ENCODE peak calls at places on chromosomes 3 and 15, in six cellular contexts. One of them, this sample, is unnamed.

GRCh38 chr3:38574411-38575278 is 74.8 kb downstream of the SCN5A start:
- DNase-seq in fibroblast of villous mesenchyme: no peak
- DNase-seq in GM06990: no peak
- DNase-seq in endothelial cell: no peak
- DNase-seq in HFFc6: peak; percentile 3
- DNase-seq in fibroblast of mammary gland: peak; percentile 14
- DNase-seq in this sample: no peak

GRCh38 chr15:40282144-40282869 is 557 bp downstream of the ANKRD63 start:
- DNase-seq in HFFc6: no peak
- DNase-seq in GM06990: peak; percentile 63
- DNase-seq in fibroblast of villous mesenchyme: peak; percentile 20
- DNase-seq in endothelial cell: peak; percentile 51
- DNase-seq in fibroblast of mammary gland: no peak
- DNase-seq in this sample: peak; percentile 84

GRCh38 chr15:31303434-31304073 is 23.1 kb upstream of the KLF13 start:
- DNase-seq in HFFc6: no peak
- DNase-seq in fibroblast of villous mesenchyme: peak; percentile 7
- DNase-seq in endothelial cell: no peak
- DNase-seq in fibroblast of mammary gland: peak; percentile 21
- DNase-seq in GM06990: no peak
- DNase-seq in this sample: peak; percentile 67

GRCh38 chr15:74709011-74709410 is 13.2 kb upstream of the EDC3 start:
- DNase-seq in GM06990: no peak
- DNase-seq in fibroblast of villous mesenchyme: peak; percentile 63
- DNase-seq in HFFc6: no peak
- DNase-seq in endothelial cell: no peak
- DNase-seq in fibroblast of mammary gland: peak; percentile 61
- DNase-seq in this sample: no peak

GRCh38 chr15:40844543-40844981 is 714 bp downstream of the SPINT1 start:
- DNase-seq in HFFc6: no peak
- DNase-seq in fibroblast of villous mesenchyme: no peak
- DNase-seq in endothelial cell: peak; percentile 32
- DNase-seq in GM06990: peak; percentile 68
- DNase-seq in fibroblast of mammary gland: no peak
- DNase-seq in this sample: peak; percentile 66

GRCh38 chr3:39000008-39000450 is 51.7 kb downstream of the SCN11A start:
- DNase-seq in fibroblast of villous mesenchyme: peak; percentile 77
- DNase-seq in HFFc6: peak; percentile 74
- DNase-seq in endothelial cell: no peak
- DNase-seq in GM06990: peak; percentile 22
- DNase-seq in fibroblast of mammary gland: peak; percentile 78
- DNase-seq in this sample: peak; percentile 66

GRCh38 chr3:81550415-81550814 is 211.0 kb downstream of the GBE1 start:
- DNase-seq in HFFc6: peak; percentile 3
- DNase-seq in fibroblast of villous mesenchyme: no peak
- DNase-seq in GM06990: no peak
- DNase-seq in endothelial cell: no peak
- DNase-seq in fibroblast of mammary gland: peak; percentile 74
- DNase-seq in this sample: no peak

GRCh38 chr3:110774496-110775265 is 296.9 kb upstream of the NECTIN3 start:
- DNase-seq in fibroblast of mammary gland: no peak
- DNase-seq in HFFc6: no peak
- DNase-seq in endothelial cell: no peak
- DNase-seq in GM06990: no peak
- DNase-seq in fibroblast of villous mesenchyme: peak; percentile 61
- DNase-seq in this sample: no peak

GRCh38 chr3:184688251-184688851 is 23.5 kb downstream of the MAGEF1 start:
- DNase-seq in fibroblast of villous mesenchyme: peak; percentile 90
- DNase-seq in GM06990: no peak
- DNase-seq in endothelial cell: no peak
- DNase-seq in HFFc6: peak; percentile 83
- DNase-seq in fibroblast of mammary gland: peak; percentile 84
- DNase-seq in this sample: no peak

GRCh38 chr15:68347392-68347791 is 69.8 kb downstream of the FEM1B start:
- DNase-seq in endothelial cell: no peak
- DNase-seq in fibroblast of mammary gland: no peak
- DNase-seq in HFFc6: no peak
- DNase-seq in fibroblast of villous mesenchyme: peak; percentile 49
- DNase-seq in GM06990: no peak
- DNase-seq in this sample: no peak

GRCh38 chr3:153621988-153622387 is 460.0 kb downstream of the RAP2B start:
- DNase-seq in GM06990: peak; percentile 67
- DNase-seq in endothelial cell: no peak
- DNase-seq in fibroblast of mammary gland: no peak
- DNase-seq in HFFc6: no peak
- DNase-seq in fibroblast of villous mesenchyme: no peak
- DNase-seq in this sample: peak; percentile 15

GRCh38 chr3:148790841-148791240 is 36.8 kb upstream of the CPB1 start:
- DNase-seq in fibroblast of villous mesenchyme: peak; percentile 7
- DNase-seq in fibroblast of mammary gland: peak; percentile 46
- DNase-seq in HFFc6: no peak
- DNase-seq in endothelial cell: no peak
- DNase-seq in GM06990: no peak
- DNase-seq in this sample: no peak

GRCh38 chr3:100316656-100317069 is 17.9 kb upstream of the NIT2 start:
- DNase-seq in fibroblast of villous mesenchyme: peak; percentile 83
- DNase-seq in HFFc6: peak; percentile 52
- DNase-seq in fibroblast of mammary gland: peak; percentile 77
- DNase-seq in GM06990: peak; percentile 19
- DNase-seq in endothelial cell: peak; percentile 25
- DNase-seq in this sample: peak; percentile 35

GRCh38 chr15:101107625-101108457 is 144.0 kb downstream of the CHSY1 start:
- DNase-seq in endothelial cell: no peak
- DNase-seq in fibroblast of mammary gland: no peak
- DNase-seq in fibroblast of villous mesenchyme: no peak
- DNase-seq in GM06990: no peak
- DNase-seq in HFFc6: no peak
- DNase-seq in this sample: no peak

GRCh38 chr15:90062729-90063684 is 39.3 kb downstream of the IDH2 start:
- DNase-seq in endothelial cell: no peak
- DNase-seq in fibroblast of villous mesenchyme: no peak
- DNase-seq in fibroblast of mammary gland: no peak
- DNase-seq in GM06990: no peak
- DNase-seq in HFFc6: no peak
- DNase-seq in this sample: no peak

GRCh38 chr3:129122697-129123055 is 1.1 kb upstream of the RAB43 start:
- DNase-seq in GM06990: no peak
- DNase-seq in fibroblast of villous mesenchyme: peak; percentile 33
- DNase-seq in fibroblast of mammary gland: no peak
- DNase-seq in HFFc6: no peak
- DNase-seq in endothelial cell: peak; percentile 24
- DNase-seq in this sample: no peak

GRCh38 chr3:50251220-50251619 is 15.2 kb downstream of the GNAI2 start:
- DNase-seq in GM06990: no peak
- DNase-seq in fibroblast of mammary gland: peak; percentile 98
- DNase-seq in endothelial cell: no peak
- DNase-seq in fibroblast of villous mesenchyme: peak; percentile 71
- DNase-seq in HFFc6: peak; percentile 97
- DNase-seq in this sample: no peak

GRCh38 chr3:169563775-169564059 is 99.8 kb downstream of the MECOM start:
- DNase-seq in HFFc6: no peak
- DNase-seq in fibroblast of villous mesenchyme: no peak
- DNase-seq in fibroblast of mammary gland: no peak
- DNase-seq in GM06990: no peak
- DNase-seq in endothelial cell: no peak
- DNase-seq in this sample: no peak

GRCh38 chr3:169562988-169563774 is 100.3 kb downstream of the MECOM start:
- DNase-seq in fibroblast of villous mesenchyme: no peak
- DNase-seq in GM06990: no peak
- DNase-seq in HFFc6: no peak
- DNase-seq in endothelial cell: no peak
- DNase-seq in fibroblast of mammary gland: no peak
- DNase-seq in this sample: no peak

GRCh38 chr3:169564883-169565282 is 98.6 kb downstream of the MECOM start:
- DNase-seq in GM06990: no peak
- DNase-seq in HFFc6: no peak
- DNase-seq in fibroblast of villous mesenchyme: no peak
- DNase-seq in endothelial cell: no peak
- DNase-seq in fibroblast of mammary gland: no peak
- DNase-seq in this sample: no peak
- TF ChIP-seq CTCF in GM06990: peak; percentile 28
- TF ChIP-seq CTCF in HFFc6: no peak
- TF ChIP-seq CTCF in fibroblast of villous mesenchyme: no peak
- TF ChIP-seq CTCF in endothelial cell: no peak
- TF ChIP-seq CTCF in fibroblast of mammary gland: no peak
- TF ChIP-seq CTCF in this sample: peak; percentile 6

DNA sequence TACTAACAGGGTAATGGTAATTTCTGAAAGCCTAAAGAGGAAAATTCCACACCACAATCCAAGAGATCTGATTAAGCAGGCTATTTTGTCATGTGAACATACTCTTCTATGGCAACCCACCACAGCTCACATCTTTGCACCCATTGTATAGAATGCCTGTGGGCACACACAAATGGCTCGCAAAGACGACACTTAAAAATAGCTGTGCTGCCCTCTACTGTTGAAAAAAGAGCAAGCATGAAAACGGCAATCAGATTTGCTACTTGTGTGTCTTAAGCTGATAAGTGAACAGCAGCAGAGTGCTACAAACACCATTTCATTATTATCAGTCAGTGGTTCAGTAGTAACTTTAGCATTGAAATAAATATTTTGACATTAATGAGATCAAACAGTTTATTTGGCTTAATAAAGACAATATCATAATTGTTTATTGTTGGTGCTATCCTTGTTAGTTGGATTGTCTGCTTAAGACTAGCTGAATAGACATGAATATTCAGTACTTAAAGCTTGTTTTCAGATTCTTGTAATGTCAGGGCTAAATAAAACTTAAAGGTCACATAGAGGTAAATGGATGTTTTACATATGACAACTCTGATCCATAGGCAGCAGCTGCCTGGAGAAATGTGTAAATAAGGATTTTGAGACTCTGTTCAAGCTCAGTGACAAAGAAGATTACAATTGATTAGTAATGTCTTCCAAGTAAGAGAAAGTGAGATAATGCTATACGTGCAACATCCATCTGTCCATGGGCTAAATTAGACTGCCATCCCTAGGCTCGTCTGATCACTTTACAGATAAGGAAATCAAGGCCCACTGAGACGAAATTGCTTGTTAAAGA is 199.1 kb downstream of the LRRN1 start:
- DNase-seq in endothelial cell: peak; percentile 27
- DNase-seq in fibroblast of mammary gland: peak; percentile 5
- DNase-seq in HFFc6: no peak
- DNase-seq in fibroblast of villous mesenchyme: peak; percentile 1
- DNase-seq in GM06990: peak; percentile 19
- DNase-seq in this sample: peak; percentile 20
- TF ChIP-seq CTCF in endothelial cell: peak; percentile 61
- TF ChIP-seq CTCF in fibroblast of mammary gland: no peak
- TF ChIP-seq CTCF in HFFc6: peak; percentile 65
- TF ChIP-seq CTCF in fibroblast of villous mesenchyme: peak; percentile 13
- TF ChIP-seq CTCF in GM06990: peak; percentile 73
- TF ChIP-seq CTCF in this sample: peak; percentile 78

GRCh38 chr3:70067860-70068479 is 68.4 kb downstream of the SAMMSON start:
- DNase-seq in fibroblast of mammary gland: peak; percentile 12
- DNase-seq in HFFc6: no peak
- DNase-seq in GM06990: no peak
- DNase-seq in fibroblast of villous mesenchyme: peak; percentile 18
- DNase-seq in endothelial cell: no peak
- DNase-seq in this sample: no peak

GRCh38 chr3:70061111-70061510 is 61.6 kb downstream of the SAMMSON start:
- DNase-seq in HFFc6: no peak
- DNase-seq in fibroblast of mammary gland: peak; percentile 28
- DNase-seq in endothelial cell: no peak
- DNase-seq in fibroblast of villous mesenchyme: no peak
- DNase-seq in GM06990: no peak
- DNase-seq in this sample: no peak

GRCh38 chr3:70069557-70069956 is 70.0 kb downstream of the SAMMSON start:
- DNase-seq in fibroblast of villous mesenchyme: no peak
- DNase-seq in fibroblast of mammary gland: no peak
- DNase-seq in endothelial cell: no peak
- DNase-seq in HFFc6: no peak
- DNase-seq in GM06990: no peak
- DNase-seq in this sample: no peak

GRCh38 chr3:70064194-70064787 is 64.8 kb downstream of the SAMMSON start:
- DNase-seq in GM06990: no peak
- DNase-seq in fibroblast of villous mesenchyme: peak; percentile 45
- DNase-seq in fibroblast of mammary gland: peak; percentile 51
- DNase-seq in HFFc6: peak; percentile 11
- DNase-seq in endothelial cell: peak; percentile 49
- DNase-seq in this sample: peak; percentile 3

DNA sequence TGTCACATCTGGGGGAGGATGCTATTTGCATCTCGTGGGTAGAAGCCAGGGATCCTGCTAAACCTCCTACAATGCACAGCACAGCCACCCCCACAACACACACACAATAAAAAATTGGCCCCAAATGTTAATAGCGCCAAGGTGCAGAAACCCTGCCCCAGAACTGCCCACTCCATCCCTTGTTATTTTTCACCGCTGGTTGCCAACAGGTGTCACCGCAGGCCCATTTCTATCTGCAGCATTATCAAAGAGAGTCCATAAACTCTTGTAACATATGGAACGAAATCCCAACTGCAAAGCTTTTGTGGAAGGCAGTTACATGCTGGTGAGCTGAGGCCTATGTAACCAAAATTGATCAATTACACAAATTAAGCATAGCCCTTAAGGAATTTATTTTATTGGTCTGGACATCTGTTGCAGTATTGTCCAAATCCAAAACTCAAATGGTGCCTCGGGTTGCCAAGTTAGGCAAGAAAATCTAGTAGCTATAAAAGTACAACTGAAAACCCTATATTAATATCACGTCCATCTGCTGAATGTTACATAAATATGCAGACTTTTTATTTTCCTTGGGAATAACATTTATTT is 66.2 kb downstream of the SAMMSON start:
- DNase-seq in endothelial cell: peak; percentile 34
- DNase-seq in GM06990: no peak
- DNase-seq in fibroblast of mammary gland: no peak
- DNase-seq in fibroblast of villous mesenchyme: no peak
- DNase-seq in HFFc6: no peak
- DNase-seq in this sample: no peak
- TF ChIP-seq CTCF in endothelial cell: no peak
- TF ChIP-seq CTCF in GM06990: peak; percentile 36
- TF ChIP-seq CTCF in fibroblast of mammary gland: no peak
- TF ChIP-seq CTCF in fibroblast of villous mesenchyme: no peak
- TF ChIP-seq CTCF in HFFc6: no peak
- TF ChIP-seq CTCF in this sample: peak; percentile 22

DNA sequence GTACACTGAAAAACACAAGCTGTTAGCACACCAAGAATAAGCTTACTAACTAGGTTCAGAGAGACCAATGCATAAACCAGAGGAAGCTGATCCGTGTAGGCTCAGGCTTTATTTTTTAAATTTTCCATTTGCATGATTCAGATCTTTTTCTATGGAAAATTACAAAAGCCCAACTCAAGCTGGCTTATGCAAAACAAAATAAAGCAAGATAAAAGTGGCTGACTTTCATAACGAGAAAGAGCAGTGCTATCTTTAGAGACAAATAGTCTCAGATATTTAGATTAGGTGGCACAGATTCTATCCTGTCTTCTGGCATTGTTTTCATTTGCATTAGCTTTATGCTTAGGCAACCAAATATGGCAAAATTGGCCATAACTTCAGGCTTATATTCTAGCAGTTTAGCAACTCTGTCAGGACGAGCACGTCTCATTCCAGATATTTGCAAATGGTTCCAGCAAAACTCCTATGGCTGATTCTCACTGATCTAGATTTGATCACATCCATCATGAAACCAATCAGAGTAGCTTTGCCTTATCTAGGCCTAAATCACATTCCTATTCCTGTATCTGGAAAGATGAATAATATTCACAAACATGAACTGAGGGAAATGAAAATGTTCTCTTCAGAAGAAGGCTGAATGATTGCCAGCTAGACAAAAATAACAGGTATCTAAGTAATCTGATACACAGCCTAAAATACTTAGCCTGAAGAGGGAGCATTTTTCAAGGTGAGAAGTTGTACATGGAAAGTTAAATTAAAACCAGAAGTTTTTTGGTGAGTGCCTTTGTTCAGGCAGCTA is 216.4 kb upstream of the DPPA4 start:
- DNase-seq in GM06990: no peak
- DNase-seq in fibroblast of mammary gland: no peak
- DNase-seq in endothelial cell: no peak
- DNase-seq in fibroblast of villous mesenchyme: no peak
- DNase-seq in HFFc6: peak; percentile 7
- DNase-seq in this sample: no peak
- TF ChIP-seq CTCF in GM06990: no peak
- TF ChIP-seq CTCF in fibroblast of mammary gland: no peak
- TF ChIP-seq CTCF in endothelial cell: no peak
- TF ChIP-seq CTCF in fibroblast of villous mesenchyme: no peak
- TF ChIP-seq CTCF in HFFc6: peak; percentile 54
- TF ChIP-seq CTCF in this sample: no peak

This sample was measured in GM13977.